ENCODE peak calls at places on chromosome 9, in six cellular contexts. L, Z, V, X, I and M are unnamed samples.

GRCh38 chr9:75454043-75454442 is 365.7 kb downstream of the OSTF1 start:
- DNase-seq in L (no peak), Z (no peak), V (no peak), X (no peak), I (no peak), M (no peak)

GRCh38 chr9:113875420-113875916 is 641 bp upstream of the ZNF618 start:
- DNase-seq in L (no peak), Z (no peak), V (no peak), X (no peak), I (no peak), M (peak)

GRCh38 chr9:114936566-114936965 is 6.2 kb upstream of the TNFSF8 start:
- DNase-seq in L (no peak), Z (no peak), V (no peak), X (no peak), I (no peak), M (peak)

GRCh38 chr9:75071530-75072122 is 16.3 kb downstream of the NMRK1 start:
- DNase-seq in L (peak), Z (no peak), V (no peak), X (no peak), I (no peak), M (no peak)

GRCh38 chr9:135928731-135929655 is 21.6 kb upstream of the CAMSAP1 start:
- DNase-seq in L (no peak), Z (no peak), V (no peak), X (no peak), I (no peak), M (no peak)

GRCh38 chr9:114538241-114538640 is 33.0 kb upstream of the WHRN start:
- DNase-seq in L (no peak), Z (no peak), V (no peak), X (no peak), I (peak), M (no peak)

GRCh38 chr9:82412586-82412985 is 424.0 kb downstream of the SPATA31D1 start:
- DNase-seq in L (peak), Z (no peak), V (no peak), X (peak), I (no peak), M (peak)

GRCh38 chr9:34866614-34867013 is 91.5 kb upstream of the PHF24 start:
- DNase-seq in L (no peak), Z (no peak), V (no peak), X (no peak), I (no peak), M (no peak)

GRCh38 chr9:114953917-114954316 is 23.5 kb upstream of the TNFSF8 start:
- DNase-seq in L (peak), Z (no peak), V (no peak), X (peak), I (no peak), M (peak)

GRCh38 chr9:135077497-135078200 is 9.8 kb upstream of the OLFM1 start:
- DNase-seq in L (peak), Z (peak), V (no peak), X (no peak), I (peak), M (peak)

GRCh38 chr9:137007060-137007815 is 10.9 kb upstream of the CLIC3 start:
- DNase-seq in L (no peak), Z (no peak), V (no peak), X (peak), I (no peak), M (no peak)

GRCh38 chr9:98468567-98469239 is 213.3 kb upstream of the TBC1D2 start:
- DNase-seq in L (no peak), Z (no peak), V (no peak), X (no peak), I (no peak), M (no peak)

GRCh38 chr9:9552665-9553064 is 1060.1 kb downstream of the PTPRD start:
- DNase-seq in L (no peak), Z (no peak), V (no peak), X (no peak), I (no peak), M (no peak)

GRCh38 chr9:97850746-97851449 is 2.1 kb upstream of the FOXE1 start:
- DNase-seq in L (no peak), Z (no peak), V (no peak), X (no peak), I (no peak), M (no peak)

GRCh38 chr9:34519321-34520020 is 3.3 kb downstream of the ENHO start:
- DNase-seq in L (no peak), Z (no peak), V (no peak), X (no peak), I (no peak), M (no peak)

GRCh38 chr9:116951588-116952433 is 264.7 kb downstream of the TRIM32 start:
- DNase-seq in L (peak), Z (no peak), V (no peak), X (peak), I (no peak), M (peak)

GRCh38 chr9:4890929-4891328 is 94.1 kb upstream of the JAK2 start:
- DNase-seq in L (no peak), Z (no peak), V (no peak), X (no peak), I (no peak), M (no peak)

GRCh38 chr9:116355153-116355827 is 201.7 kb downstream of the PAPPA start:
- DNase-seq in L (peak), Z (no peak), V (no peak), X (peak), I (no peak), M (peak)

GRCh38 chr9:131980267-131980916 is 99.3 kb downstream of the MED27 start:
- DNase-seq in L (no peak), Z (no peak), V (no peak), X (no peak), I (no peak), M (no peak)

GRCh38 chr9:91483189-91483691 is 59.6 kb upstream of the NFIL3 start:
- DNase-seq in L (peak), Z (no peak), V (no peak), X (peak), I (no peak), M (peak)

GRCh38 chr9:10232352-10232930 is 380.4 kb downstream of the PTPRD start:
- DNase-seq in L (peak), Z (peak), V (no peak), X (peak), I (no peak), M (peak)

GRCh38 chr9:124222918-124223720 is 34.6 kb upstream of the NEK6 start:
- DNase-seq in L (no peak), Z (peak), V (no peak), X (peak), I (no peak), M (peak)

GRCh38 chr9:114155967-114156294 is 594 bp downstream of the COL27A1 start:
- DNase-seq in L (no peak), Z (no peak), V (no peak), X (no peak), I (no peak), M (peak)

GRCh38 chr9:11933926-11934325 is 759.3 kb upstream of the TYRP1 start:
- DNase-seq in L (peak), Z (no peak), V (no peak), X (peak), I (no peak), M (peak)

GRCh38 chr9:76333964-76334363 is 60.3 kb downstream of the RFK start:
- DNase-seq in L (no peak), Z (no peak), V (no peak), X (no peak), I (no peak), M (no peak)

GRCh38 chr9:99726758-99727157 is 94.9 kb upstream of the NR4A3 start:
- DNase-seq in L (peak), Z (no peak), V (no peak), X (no peak), I (no peak), M (peak)

GRCh38 chr9:130139251-130139650 is 33.0 kb upstream of the NCS1 start:
- DNase-seq in L (no peak), Z (no peak), V (no peak), X (no peak), I (no peak), M (no peak)

GRCh38 chr9:69044226-69045219 is 9.0 kb downstream of the FXN start:
- DNase-seq in L (peak), Z (peak), V (no peak), X (peak), I (no peak), M (peak)

GRCh38 chr9:131045300-131046092 is 36.5 kb downstream of the LAMC3 start:
- DNase-seq in L (no peak), Z (peak), V (no peak), X (no peak), I (peak), M (peak)

GRCh38 chr9:16202913-16203734 is 650.3 kb downstream of the CCDC171 start:
- DNase-seq in L (peak), Z (peak), V (no peak), X (peak), I (no peak), M (peak)

GRCh38 chr9:99820330-99821186 is 1.1 kb upstream of the NR4A3 start:
- DNase-seq in L (peak), Z (peak), V (no peak), X (peak), I (no peak), M (peak)

GRCh38 chr9:91301161-91301560 is 60.6 kb downstream of the AUH start:
- DNase-seq in L (peak), Z (no peak), V (no peak), X (peak), I (no peak), M (peak)

GRCh38 chr9:123091459-123091858 is 58.0 kb downstream of the GPR21 start:
- DNase-seq in L (no peak), Z (no peak), V (no peak), X (no peak), I (no peak), M (no peak)

GRCh38 chr9:101387871-101388506 is 3.2 kb upstream of the BAAT start:
- DNase-seq in L (peak), Z (peak), V (no peak), X (peak), I (no peak), M (peak)

GRCh38 chr9:20662156-20662555 is 21.9 kb upstream of the FOCAD start:
- DNase-seq in L (no peak), Z (no peak), V (no peak), X (no peak), I (no peak), M (no peak)

GRCh38 chr9:89929721-89930480 is 325.1 kb downstream of the GADD45G start:
- DNase-seq in L (peak), Z (no peak), V (no peak), X (peak), I (no peak), M (peak)

GRCh38 chr9:7871977-7872730 is 72.6 kb upstream of the DMAC1 start:
- DNase-seq in L (no peak), Z (no peak), V (no peak), X (no peak), I (no peak), M (no peak)
- H2AFZ ChIP-seq in L (no peak), Z (no peak), V (no peak), X (no peak), I (no peak), M (no peak)

DNA sequence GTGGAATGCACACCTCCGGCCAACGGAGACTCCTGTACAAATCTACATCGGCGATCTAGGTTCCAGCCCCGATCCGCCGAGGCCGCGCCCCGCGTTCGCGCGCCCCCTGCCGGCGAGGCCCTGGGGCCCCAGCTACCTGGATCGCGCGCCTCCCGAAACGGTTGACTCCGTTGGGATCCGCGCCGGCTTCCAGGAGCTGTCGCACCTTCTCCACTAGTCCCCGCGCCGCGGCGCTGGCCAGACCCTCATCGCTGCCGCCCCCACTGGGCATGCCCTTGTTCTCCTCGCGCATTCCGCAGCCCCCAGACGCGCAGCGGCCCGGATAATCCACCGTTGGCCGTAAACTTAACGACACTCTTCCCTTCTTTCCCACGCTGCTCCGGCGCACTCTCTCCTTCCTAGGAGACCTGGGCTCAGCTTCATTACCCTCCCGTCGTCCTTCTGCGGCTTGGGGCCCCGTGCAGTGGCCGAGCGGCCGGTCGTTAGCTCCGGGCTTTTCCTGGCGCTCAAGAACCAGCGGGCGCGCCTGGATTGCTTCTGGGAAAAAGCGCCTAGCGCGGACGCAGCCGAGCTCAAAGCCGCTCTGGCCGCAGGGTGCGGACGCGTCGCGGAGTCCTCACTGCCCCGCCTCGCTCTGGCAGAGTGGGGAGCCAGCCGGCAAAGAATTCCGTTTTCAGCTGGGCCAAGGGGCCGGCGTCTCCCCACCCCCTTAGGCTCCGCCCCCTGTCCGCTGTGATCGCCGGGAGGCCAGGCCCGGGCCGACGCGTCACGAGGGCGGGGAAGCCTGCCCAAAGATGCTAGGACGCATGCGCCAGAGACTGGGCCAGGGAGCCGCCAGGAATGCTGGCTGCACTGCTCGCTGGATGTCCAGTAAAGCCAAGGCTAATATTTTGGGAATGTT is at the start of gene CDKN2B:
- DNase-seq in L (peak), Z (peak), V (peak), X (peak), I (no peak), M (peak)
- H3K9ac ChIP-seq in L (peak), Z (peak), V (peak), X (peak), I (no peak), M (peak)

DNA sequence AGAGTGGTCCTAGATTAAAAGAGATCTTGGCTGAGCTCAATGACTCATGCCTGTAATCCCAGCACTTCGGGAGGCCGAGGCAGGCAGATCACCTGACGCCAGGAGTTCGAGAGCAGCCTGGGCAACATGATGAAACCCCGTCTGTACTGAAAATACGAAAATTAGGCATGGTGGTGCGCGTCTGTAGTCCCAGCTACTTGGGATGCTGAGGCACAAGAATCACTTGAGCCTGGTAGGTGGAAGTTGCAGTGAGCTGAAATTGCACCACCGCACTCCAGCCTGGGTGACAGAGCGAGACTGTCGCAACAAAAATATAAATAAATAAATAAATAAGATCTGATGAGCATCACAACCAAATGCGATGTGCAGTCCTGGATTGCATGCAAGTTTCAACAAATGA is 8.7 kb upstream of the ENG start:
- DNase-seq in L (no peak), Z (no peak), V (no peak), X (no peak), I (no peak), M (no peak)
- H2AFZ ChIP-seq in L (no peak), Z (no peak), V (no peak), X (no peak), I (peak), M (no peak)

GRCh38 chr9:32968101-32969011 is 33.1 kb downstream of the APTX start:
- DNase-seq in L (peak), Z (peak), V (peak), X (peak), I (peak), M (peak)
- H3K9ac ChIP-seq in L (no peak), Z (no peak), V (no peak), X (no peak), I (no peak), M (no peak)

GRCh38 chr9:95032580-95033298 is 284.8 kb downstream of the FANCC start:
- DNase-seq in L (no peak), Z (no peak), V (no peak), X (no peak), I (no peak), M (no peak)

GRCh38 chr9:95037789-95038521 is 279.6 kb downstream of the FANCC start:
- DNase-seq in L (no peak), Z (no peak), V (no peak), X (no peak), I (no peak), M (peak)

GRCh38 chr9:95038666-95039065 is 278.8 kb downstream of the FANCC start:
- DNase-seq in L (no peak), Z (no peak), V (no peak), X (no peak), I (no peak), M (no peak)

GRCh38 chr9:95036676-95037075 is 280.8 kb downstream of the FANCC start:
- DNase-seq in L (no peak), Z (no peak), V (no peak), X (no peak), I (no peak), M (no peak)

DNA sequence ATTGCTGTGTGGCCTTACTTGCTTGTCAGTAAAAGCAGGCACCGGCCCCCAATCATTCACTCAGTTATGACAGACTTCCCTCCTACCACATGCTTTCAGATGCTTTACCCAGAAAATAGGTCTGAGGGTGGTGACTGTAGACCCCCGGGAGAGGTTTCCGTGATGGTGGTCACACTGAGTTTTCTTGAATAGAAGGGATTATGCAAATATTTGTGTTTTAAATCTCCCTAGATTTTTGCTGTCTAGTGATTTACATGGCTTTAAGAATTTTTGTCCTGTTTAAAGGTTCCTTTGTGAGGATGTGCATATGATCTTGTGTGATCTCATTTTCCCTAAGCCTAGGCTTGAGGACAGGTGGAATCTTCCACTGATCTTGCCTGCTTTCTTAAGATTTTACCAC is 281.7 kb downstream of the FANCC start:
- DNase-seq in L (no peak), Z (no peak), V (no peak), X (no peak), I (no peak), M (no peak)
- H2AFZ ChIP-seq in L (no peak), Z (no peak), V (no peak), X (no peak), I (no peak), M (no peak)